ENCODE peak calls at places on chromosomes 3 and 15, in eight cellular contexts. U, I, P, F, X, V, D and S are unnamed samples.

GRCh38 chr3:48218537-48218936 is 4.8 kb upstream of the CAMP start:
- DNase-seq in X (no peak), I (no peak), V (no peak), D (no peak), U (no peak), P (no peak), F (no peak), S (no peak)

GRCh38 chr3:42814914-42815507 is 5.8 kb downstream of the ACKR2 start:
- DNase-seq in U (no peak), I (no peak), X (no peak), V (peak; percentile 36), P (no peak), F (no peak), D (no peak), S (peak; percentile 87)

GRCh38 chr3:45599984-45600650 is 5.6 kb downstream of the LIMD1 start:
- DNase-seq in F (no peak), I (no peak), V (peak; percentile 62), D (no peak), P (no peak), X (no peak), U (no peak), S (peak; percentile 73)

GRCh38 chr3:72452745-72453144 is 395.5 kb downstream of the SHQ1 start:
- DNase-seq in U (no peak), V (no peak), I (no peak), P (no peak), D (no peak), X (no peak), F (no peak), S (no peak)

GRCh38 chr3:133777807-133778568 is 27.6 kb upstream of the SRPRB start:
- DNase-seq in D (no peak), F (no peak), P (no peak), V (no peak), X (no peak), U (no peak), I (no peak), S (no peak)

GRCh38 chr3:78988324-78988723 is 779.5 kb downstream of the ROBO1 start:
- DNase-seq in V (no peak), P (no peak), D (peak; percentile 53), F (no peak), I (peak; percentile 46), U (no peak), X (no peak), S (peak; percentile 13)

GRCh38 chr3:189551007-189551406 is 80.2 kb upstream of the TP63 start:
- DNase-seq in V (no peak), D (no peak), P (no peak), F (no peak), I (no peak), X (no peak), U (no peak), S (no peak)

GRCh38 chr3:190265126-190265525 is 57.1 kb downstream of the CLDN1 start:
- DNase-seq in I (no peak), V (no peak), X (no peak), F (no peak), D (peak; percentile 29), U (no peak), P (no peak), S (no peak)

GRCh38 chr3:142450192-142450591 is 2.4 kb upstream of the XRN1 start:
- DNase-seq in U (no peak), D (no peak), P (no peak), I (no peak), X (no peak), V (no peak), F (no peak), S (no peak)

GRCh38 chr15:96183020-96183926 is 147.2 kb upstream of the NR2F2 start:
- DNase-seq in D (no peak), V (no peak), F (no peak), P (no peak), X (no peak), U (no peak), I (no peak), S (peak; percentile 35)